ENCODE peak calls at places on chromosomes 11 and 22, in ten cellular contexts. G is stimulated activated CD4-positive, alpha-beta T cell treated with anti-CD3 and anti-CD28 coated beads, Interleukin-1b, Interleukin-23, amount 100 ng/mL, for 24 hours; A is endodermal cell; P is iPS DF 6.9; H is cardiac fibroblast; I is renal cortical epithelial cell; U is CD8-positive, alpha-beta T cell; C is COR-L47; Y is stimulated activated CD8-positive, alpha-beta memory T cell treated with anti-CD3 and anti-CD28 coated beads, Interleukin-12 subunit alpha, Interleukin-12 subunit beta, amount 100 ng/mL, for 1 hour; B is substantia nigra. T is an unnamed sample.
A peak's percentile ranks its signal among the peaks of the same experiment; 100 is the strongest.

GRCh38 chr22:34866501-34867171 is 199.3 kb upstream of the ISX start:
- DNase-seq in G (no peak), A (no peak), P (no peak), H (no peak), I (peak; percentile 75), U (no peak), C (no peak), Y (no peak), B (no peak), T (no peak)

GRCh38 chr22:37160037-37160436 is 10.3 kb upstream of the IL2RB start:
- DNase-seq in G (no peak), A (peak; percentile 72), P (no peak), H (no peak), I (no peak), U (no peak), C (no peak), Y (no peak), B (no peak), T (peak; percentile 40)

GRCh38 chr22:44338183-44338812 is 25.5 kb upstream of the SHISAL1 start:
- DNase-seq in G (no peak), A (no peak), P (no peak), H (no peak), I (no peak), U (no peak), C (no peak), Y (no peak), B (no peak), T (no peak)

GRCh38 chr22:22558972-22559603 is at the start of gene PRAME:
- DNase-seq in G (peak; percentile 80), A (peak; percentile 95), P (peak; percentile 39), H (peak; percentile 27), I (peak; percentile 44), U (peak; percentile 38), C (peak; percentile 49), Y (peak; percentile 27), B (peak; percentile 5), T (peak; percentile 81)

GRCh38 chr11:31262761-31263160 is 106.8 kb downstream of the DCDC1 start:
- DNase-seq in G (no peak), A (no peak), P (no peak), H (peak; percentile 3), I (peak; percentile 81), U (no peak), C (no peak), Y (no peak), B (no peak), T (no peak)

GRCh38 chr22:40040927-40041326 is 46.2 kb downstream of the FAM83F start:
- DNase-seq in G (no peak), A (no peak), P (no peak), H (peak; percentile 88), I (peak; percentile 88), U (no peak), C (peak; percentile 27), Y (no peak), B (no peak), T (no peak)

GRCh38 chr22:42688241-42688913 is 32.3 kb downstream of the A4GALT start:
- DNase-seq in G (no peak), A (peak; percentile 82), P (peak; percentile 29), H (peak; percentile 98), I (peak; percentile 97), U (no peak), C (peak; percentile 33), Y (no peak), B (no peak), T (peak; percentile 89)

GRCh38 chr22:49965291-49966040 is 4.9 kb downstream of the PIM3 start:
- DNase-seq in G (no peak), A (no peak), P (no peak), H (no peak), I (no peak), U (no peak), C (no peak), Y (no peak), B (no peak), T (no peak)

GRCh38 chr11:19873730-19874129 is 161.1 kb downstream of the NAV2 start:
- DNase-seq in G (no peak), A (peak; percentile 72), P (no peak), H (no peak), I (no peak), U (no peak), C (no peak), Y (no peak), B (no peak), T (peak; percentile 57)

GRCh38 chr22:34760276-34761008 is 305.5 kb upstream of the ISX start:
- DNase-seq in G (no peak), A (no peak), P (no peak), H (no peak), I (peak; percentile 28), U (no peak), C (no peak), Y (no peak), B (no peak), T (no peak)

GRCh38 chr22:36433318-36434231 is 45.8 kb upstream of the MYH9 start:
- DNase-seq in G (no peak), A (peak; percentile 64), P (no peak), H (no peak), I (no peak), U (no peak), C (peak; percentile 93), Y (no peak), B (no peak), T (no peak)

GRCh38 chr22:29820941-29821789 is 16.9 kb downstream of the ASCC2 start:
- DNase-seq in G (peak; percentile 37), A (no peak), P (no peak), H (peak; percentile 99), I (peak; percentile 94), U (no peak), C (no peak), Y (no peak), B (peak; percentile 11), T (no peak)

GRCh38 chr11:131253142-131253884 is 117.1 kb upstream of the NTM start:
- DNase-seq in G (no peak), A (peak; percentile 90), P (peak; percentile 83), H (peak; percentile 7), I (no peak), U (no peak), C (no peak), Y (no peak), B (no peak), T (peak; percentile 96)

GRCh38 chr11:43923327-43924111 is 18.9 kb upstream of the C11orf96 start:
- DNase-seq in G (no peak), A (peak; percentile 62), P (no peak), H (peak; percentile 62), I (peak; percentile 57), U (no peak), C (no peak), Y (no peak), B (no peak), T (peak; percentile 73)

GRCh38 chr11:124174001-124174400 is 9.1 kb upstream of the OR10D3 start:
- DNase-seq in G (no peak), A (peak; percentile 71), P (peak; percentile 61), H (peak; percentile 85), I (peak; percentile 93), U (no peak), C (peak; percentile 89), Y (no peak), B (no peak), T (peak; percentile 98)

GRCh38 chr11:26778000-26778757 is 56.3 kb upstream of the SLC5A12 start:
- DNase-seq in G (no peak), A (no peak), P (no peak), H (peak; percentile 26), I (peak; percentile 59), U (no peak), C (no peak), Y (no peak), B (no peak), T (no peak)

GRCh38 chr11:12075822-12076821 is 34.3 kb upstream of the MICAL2 start:
- DNase-seq in G (no peak), A (no peak), P (no peak), H (peak; percentile 96), I (peak; percentile 98), U (no peak), C (no peak), Y (no peak), B (no peak), T (no peak)

GRCh38 chr22:26536056-26536761 is 23.9 kb upstream of the TFIP11 start:
- DNase-seq in G (no peak), A (no peak), P (no peak), H (no peak), I (no peak), U (no peak), C (no peak), Y (no peak), B (no peak), T (no peak)

GRCh38 chr11:118136826-118137225 is 15.8 kb downstream of the SCN4B start:
- DNase-seq in G (no peak), A (no peak), P (no peak), H (no peak), I (no peak), U (no peak), C (no peak), Y (no peak), B (no peak), T (no peak)

GRCh38 chr11:107702109-107702660 is 9.7 kb downstream of the SLN start:
- DNase-seq in G (no peak), A (no peak), P (no peak), H (no peak), I (no peak), U (no peak), C (no peak), Y (no peak), B (no peak), T (peak; percentile 37)

GRCh38 chr11:14971865-14972580 is at the start of gene CALCA:
- DNase-seq in G (no peak), A (peak; percentile 75), P (no peak), H (no peak), I (no peak), U (no peak), C (no peak), Y (no peak), B (no peak), T (peak; percentile 73)

GRCh38 chr22:45334068-45334467 is 24.3 kb downstream of the FAM118A start:
- DNase-seq in G (no peak), A (no peak), P (no peak), H (peak; percentile 41), I (no peak), U (no peak), C (no peak), Y (no peak), B (no peak), T (no peak)

GRCh38 chr22:20638143-20638870 is 130.9 kb downstream of the MED15 start:
- DNase-seq in G (no peak), A (no peak), P (no peak), H (no peak), I (no peak), U (no peak), C (no peak), Y (no peak), B (no peak), T (no peak)

GRCh38 chr22:41314821-41315220 is 13.5 kb downstream of the ZC3H7B start:
- DNase-seq in G (no peak), A (no peak), P (no peak), H (no peak), I (no peak), U (no peak), C (no peak), Y (no peak), B (no peak), T (no peak)

T was measured in mesendoderm.